ENCODE peak calls at places on chromosomes 4 and X, in four cellular contexts. One of them, this sample, is unnamed.
A peak's percentile ranks its signal among the peaks of the same experiment; 100 is the strongest.

GRCh38 chrX:10356979-10357378 is 200.2 kb downstream of the CLCN4 start:
- DNase-seq in HCT116: no peak
- DNase-seq in breast epithelium: no peak
- DNase-seq in spleen: no peak
- DNase-seq in this sample: peak; percentile 39

GRCh38 chr4:110208419-110208818 is 10.0 kb upstream of the ELOVL6 start:
- DNase-seq in breast epithelium: no peak
- DNase-seq in spleen: no peak
- DNase-seq in HCT116: no peak
- DNase-seq in this sample: no peak

GRCh38 chr4:128573781-128574508 is 235.6 kb upstream of the JADE1 start:
- DNase-seq in spleen: no peak
- DNase-seq in breast epithelium: no peak
- DNase-seq in HCT116: no peak
- DNase-seq in this sample: peak; percentile 69

GRCh38 chr4:80931645-80932215 is 98.8 kb upstream of the BMP3 start:
- DNase-seq in spleen: no peak
- DNase-seq in HCT116: no peak
- DNase-seq in breast epithelium: peak; percentile 24
- DNase-seq in this sample: no peak

GRCh38 chr4:17027495-17027894 is 129.1 kb upstream of the LDB2 start:
- DNase-seq in breast epithelium: no peak
- DNase-seq in HCT116: peak; percentile 73
- DNase-seq in spleen: no peak
- DNase-seq in this sample: peak; percentile 92

GRCh38 chr4:105714932-105715331 is 6.3 kb downstream of the GSTCD start:
- DNase-seq in breast epithelium: no peak
- DNase-seq in spleen: no peak
- DNase-seq in HCT116: no peak
- DNase-seq in this sample: no peak

GRCh38 chrX:7088968-7089615 is 58.4 kb upstream of the STS start:
- DNase-seq in HCT116: no peak
- DNase-seq in spleen: peak; percentile 84
- DNase-seq in breast epithelium: no peak
- DNase-seq in this sample: no peak

GRCh38 chr4:109994415-109994827 is 81.7 kb downstream of the EGF start:
- DNase-seq in spleen: no peak
- DNase-seq in HCT116: no peak
- DNase-seq in breast epithelium: no peak
- DNase-seq in this sample: no peak

GRCh38 chr4:73912191-73912590 is 43.0 kb downstream of the CXCL1 start:
- DNase-seq in spleen: no peak
- DNase-seq in breast epithelium: no peak
- DNase-seq in HCT116: no peak
- DNase-seq in this sample: no peak

DNA sequence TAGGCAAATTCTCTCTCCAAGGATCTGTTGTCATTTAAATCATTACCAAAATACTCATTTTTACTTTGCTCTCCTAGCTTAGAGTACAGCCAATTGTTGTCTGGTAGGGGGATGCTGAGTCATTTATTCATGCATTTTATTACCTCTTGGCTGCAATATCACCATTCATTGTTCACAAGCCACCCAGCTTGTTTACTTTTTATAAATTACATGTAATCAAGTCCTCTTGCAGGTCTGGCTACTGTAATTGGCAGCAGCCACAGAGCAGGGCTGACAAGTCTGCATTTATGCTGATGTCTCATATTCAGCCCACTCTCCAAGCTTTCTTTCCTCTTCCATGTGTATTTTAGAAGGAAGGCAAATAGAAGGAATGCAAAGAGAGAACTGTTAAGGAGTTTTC is 15.4 kb downstream of the GAB1 start:
- DNase-seq in HCT116: no peak
- DNase-seq in breast epithelium: no peak
- DNase-seq in spleen: no peak
- DNase-seq in this sample: no peak
- H3K4me1 ChIP-seq in HCT116: peaks cover 3% of the 10 kb centered on the region
- H3K4me1 ChIP-seq in breast epithelium: peaks cover 19% of the 10 kb centered on the region
- H3K4me1 ChIP-seq in spleen: peaks cover 24% of the 10 kb centered on the region
- H3K4me1 ChIP-seq in this sample: peaks cover 47% of the 10 kb centered on the region

DNA sequence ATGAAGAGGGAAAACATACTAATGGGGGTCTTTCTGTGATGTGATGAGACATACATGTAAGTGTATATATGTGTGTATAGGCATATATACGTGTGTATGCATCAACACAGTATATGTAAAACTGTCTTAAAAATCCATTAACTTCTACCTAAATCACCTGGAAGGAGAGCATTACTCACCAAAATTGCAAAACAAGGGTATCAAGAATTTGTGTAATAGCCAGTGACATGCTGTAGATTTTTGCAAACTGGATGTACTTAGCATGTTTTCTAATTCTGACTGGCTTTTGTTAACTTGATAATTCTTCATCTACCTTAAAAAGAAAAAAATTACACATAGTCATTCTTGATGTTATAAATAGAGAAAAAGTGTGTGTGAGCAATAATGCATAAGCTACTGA is 104.7 kb downstream of the PRRG1 start:
- DNase-seq in spleen: no peak
- DNase-seq in HCT116: no peak
- DNase-seq in breast epithelium: no peak
- DNase-seq in this sample: peak; percentile 3
- H3K27ac ChIP-seq in spleen: no peak overlapping the region
- H3K27ac ChIP-seq in HCT116: peak overlapping the region; percentile 81
- H3K27ac ChIP-seq in breast epithelium: no peak overlapping the region
- H3K27ac ChIP-seq in this sample: no peak overlapping the region

GRCh38 chr4:11633435-11633834 is 204.7 kb upstream of the HS3ST1 start:
- DNase-seq in breast epithelium: no peak
- DNase-seq in spleen: no peak
- DNase-seq in HCT116: no peak
- DNase-seq in this sample: no peak
- H3K4me1 ChIP-seq in breast epithelium: no peaks in the 10 kb centered on the region
- H3K4me1 ChIP-seq in spleen: no peaks in the 10 kb centered on the region
- H3K4me1 ChIP-seq in HCT116: peaks cover 85% of the 10 kb centered on the region
- H3K4me1 ChIP-seq in this sample: peaks cover 52% of the 10 kb centered on the region

DNA sequence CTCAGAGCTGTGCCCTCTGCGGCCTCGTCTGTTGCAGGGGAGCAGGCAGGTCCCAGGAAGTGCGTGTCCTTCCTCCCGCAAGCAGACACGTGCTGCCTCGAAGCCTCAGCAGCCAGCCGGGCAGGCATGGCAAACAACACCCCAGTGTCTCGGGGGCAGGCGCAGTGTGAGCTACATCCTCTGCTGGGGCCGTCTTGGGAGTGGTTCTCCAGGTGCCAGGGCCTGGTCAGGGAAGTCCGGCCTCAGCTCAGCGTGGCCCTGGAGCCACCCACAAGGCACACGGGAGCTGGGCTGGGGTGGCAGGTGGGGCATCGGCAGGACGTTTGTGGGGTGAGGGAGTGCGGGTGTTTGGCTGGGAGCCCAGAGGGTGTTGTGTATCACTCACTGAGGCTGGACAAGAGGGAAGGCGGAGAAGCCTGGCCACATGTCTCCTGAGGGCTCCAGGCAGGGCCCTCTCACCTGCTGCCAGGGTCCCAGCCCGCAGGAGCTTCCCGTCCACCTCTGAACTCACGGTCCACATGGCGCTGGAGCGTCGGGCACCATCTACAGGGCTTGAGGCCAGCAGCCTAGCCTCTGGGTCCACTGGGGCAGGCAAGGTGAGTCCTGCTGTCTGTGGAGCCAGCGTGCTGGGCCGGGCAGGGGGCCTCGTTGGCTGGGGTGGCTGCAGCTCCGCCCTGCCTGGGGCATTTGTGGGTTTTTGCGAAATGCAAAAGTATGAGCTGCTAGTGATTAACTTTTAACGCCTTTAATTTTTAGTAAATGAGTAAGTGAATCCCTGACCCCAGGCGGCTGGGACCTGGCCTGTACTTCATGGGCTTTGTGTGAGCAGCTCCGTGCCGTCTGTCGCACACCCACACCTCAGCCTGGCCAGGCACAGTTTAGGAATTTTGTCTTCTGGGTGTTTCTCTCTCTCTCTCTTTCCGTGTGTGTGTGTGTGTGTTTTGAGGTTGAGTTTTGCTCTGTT is 17.3 kb upstream of the UVSSA start:
- DNase-seq in HCT116: no peak
- DNase-seq in spleen: peak; percentile 72
- DNase-seq in breast epithelium: peak; percentile 79
- DNase-seq in this sample: peak; percentile 70
- H3K27ac ChIP-seq in HCT116: no peak overlapping the region
- H3K27ac ChIP-seq in spleen: peak overlapping the region; percentile 30
- H3K27ac ChIP-seq in breast epithelium: peak overlapping the region; percentile 67
- H3K27ac ChIP-seq in this sample: no peak overlapping the region

GRCh38 chr4:67207941-67208441 is 337.3 kb downstream of the CENPC start:
- DNase-seq in HCT116: no peak
- DNase-seq in breast epithelium: no peak
- DNase-seq in spleen: no peak
- DNase-seq in this sample: peak; percentile 60

GRCh38 chr4:67198757-67199156 is 346.5 kb downstream of the CENPC start:
- DNase-seq in breast epithelium: no peak
- DNase-seq in HCT116: no peak
- DNase-seq in spleen: no peak
- DNase-seq in this sample: peak; percentile 61

GRCh38 chr4:67201334-67201733 is 344.0 kb downstream of the CENPC start:
- DNase-seq in breast epithelium: no peak
- DNase-seq in spleen: no peak
- DNase-seq in HCT116: no peak
- DNase-seq in this sample: no peak

DNA sequence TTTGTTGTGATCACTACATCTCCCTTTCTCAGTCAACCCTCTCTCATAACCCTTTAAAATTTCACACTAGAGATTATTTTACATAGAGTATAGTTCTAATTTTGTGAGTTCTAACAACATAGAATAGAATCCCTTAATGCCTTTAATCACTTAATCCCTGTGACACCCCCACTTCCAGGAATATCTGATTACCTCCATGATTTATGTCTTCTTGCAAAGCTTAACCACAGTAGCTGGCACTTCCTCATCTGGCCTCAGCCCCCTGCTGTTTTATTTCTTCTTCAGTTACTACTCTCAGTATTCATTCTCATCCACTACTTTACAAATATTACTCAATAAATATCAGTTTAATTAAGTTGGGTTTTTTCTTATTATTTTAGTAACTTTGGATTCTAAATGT is 340.9 kb downstream of the CENPC start:
- DNase-seq in breast epithelium: no peak
- DNase-seq in HCT116: no peak
- DNase-seq in spleen: no peak
- DNase-seq in this sample: no peak
- H3K4me1 ChIP-seq in breast epithelium: no peaks in the 10 kb centered on the region
- H3K4me1 ChIP-seq in HCT116: no peaks in the 10 kb centered on the region
- H3K4me1 ChIP-seq in spleen: no peaks in the 10 kb centered on the region
- H3K4me1 ChIP-seq in this sample: no peaks in the 10 kb centered on the region